ENCODE peak calls at places on chromosomes 6 and 20, in four cellular contexts. T, Z, N and L are unnamed samples.

GRCh38 chr20:9978395-9979004 is 56.3 kb upstream of the ANKEF1 start:
- DNase-seq in T (peak), N (peak), Z (peak), L (peak)

GRCh38 chr6:77536701-77537100 is 73.4 kb upstream of the HTR1B start:
- DNase-seq in N (no peak), T (no peak), Z (no peak), L (no peak)

GRCh38 chr6:163955131-163955530 is 540.6 kb downstream of the QKI start:
- DNase-seq in Z (no peak), T (no peak), N (no peak), L (no peak)

GRCh38 chr20:34472246-34472925 is 43.8 kb upstream of the DYNLRB1 start:
- DNase-seq in T (no peak), Z (no peak), N (no peak), L (no peak)

GRCh38 chr6:107673076-107673494 is 151.0 kb downstream of the SCML4 start:
- DNase-seq in T (no peak), N (no peak), Z (no peak), L (no peak)

GRCh38 chr6:42120895-42121865 is 21.2 kb downstream of the C6orf132 start:
- DNase-seq in Z (no peak), N (peak), T (no peak), L (no peak)

GRCh38 chr20:43971233-43971632 is 56.6 kb downstream of the TOX2 start:
- DNase-seq in T (no peak), N (no peak), Z (no peak), L (no peak)

GRCh38 chr20:8018928-8019177 is 708 bp downstream of the TMX4 start:
- DNase-seq in N (no peak), T (peak), Z (no peak), L (peak)

GRCh38 chr6:134176283-134176975 is 124.0 kb upstream of the SLC2A12 start:
- DNase-seq in Z (no peak), N (peak), T (no peak), L (no peak)

GRCh38 chr6:75207211-75207984 is 1.5 kb upstream of the COL12A1 start:
- DNase-seq in Z (peak), N (no peak), T (no peak), L (no peak)

GRCh38 chr6:13672904-13673303 is 38.7 kb downstream of the RANBP9 start:
- DNase-seq in N (no peak), T (no peak), Z (no peak), L (no peak)

GRCh38 chr20:39067526-39068216 is 105.5 kb downstream of the DHX35 start:
- DNase-seq in T (no peak), Z (no peak), N (no peak), L (no peak)

GRCh38 chr6:1599469-1599868 is 10.2 kb upstream of the FOXC1 start:
- DNase-seq in T (no peak), N (no peak), Z (no peak), L (no peak)

GRCh38 chr6:42777126-42777822 is 4.6 kb upstream of the BICRAL start:
- DNase-seq in N (no peak), Z (peak), T (no peak), L (no peak)

GRCh38 chr6:12506211-12506610 is 210.4 kb upstream of the PHACTR1 start:
- DNase-seq in Z (no peak), T (no peak), N (no peak), L (no peak)

GRCh38 chr6:28357036-28357435 is 7.3 kb downstream of the ZKSCAN3 start:
- DNase-seq in T (no peak), N (no peak), Z (no peak), L (no peak)

GRCh38 chr20:21677781-21678180 is 27.7 kb upstream of the PAX1 start:
- DNase-seq in T (no peak), Z (no peak), N (no peak), L (no peak)

GRCh38 chr6:135181333-135182119 is 418 bp downstream of the MYB start:
- DNase-seq in T (peak), Z (peak), N (no peak), L (no peak)

GRCh38 chr20:13028001-13028400 is 19.2 kb downstream of the SPTLC3 start:
- DNase-seq in N (no peak), T (no peak), Z (no peak), L (no peak)

GRCh38 chr6:130848945-130849344 is 21.7 kb downstream of the SMLR1 start:
- DNase-seq in T (no peak), N (no peak), Z (peak), L (no peak)

GRCh38 chr20:10225439-10226080 is 6.9 kb downstream of the SNAP25 start:
- DNase-seq in N (no peak), Z (peak), T (no peak), L (peak)

GRCh38 chr6:41059569-41059968 is 6.6 kb downstream of the APOBEC2 start:
- DNase-seq in Z (no peak), T (no peak), N (no peak), L (no peak)

GRCh38 chr20:7936735-7937078 is 3.6 kb downstream of the HAO1 start:
- DNase-seq in T (no peak), Z (no peak), N (no peak), L (no peak)

GRCh38 chr20:33701629-33702450 is 15.7 kb upstream of the E2F1 start:
- DNase-seq in T (no peak), Z (no peak), N (no peak), L (no peak)

GRCh38 chr20:24916412-24916811 is 32.7 kb upstream of the CST7 start:
- DNase-seq in N (no peak), T (no peak), Z (no peak), L (no peak)

GRCh38 chr20:60050193-60050960 is 92.2 kb downstream of the CDH26 start:
- DNase-seq in Z (no peak), T (no peak), N (no peak), L (peak)

GRCh38 chr20:62354031-62354808 is 12.9 kb downstream of the LAMA5 start:
- DNase-seq in T (no peak), N (no peak), Z (no peak), L (no peak)

GRCh38 chr6:40779399-40779798 is 192.2 kb upstream of the LRFN2 start:
- DNase-seq in N (no peak), Z (no peak), T (no peak), L (no peak)

GRCh38 chr20:61117725-61118124 is 134.3 kb upstream of the CDH4 start:
- DNase-seq in T (no peak), Z (no peak), N (no peak), L (no peak)

GRCh38 chr6:128465368-128466343 is 54.7 kb downstream of the PTPRK start:
- DNase-seq in N (no peak), Z (no peak), T (no peak), L (no peak)

GRCh38 chr6:108946695-108947094 is 98.5 kb downstream of the ARMC2 start:
- DNase-seq in T (no peak), N (no peak), Z (no peak), L (no peak)

GRCh38 chr20:51494241-51495110 is 48.0 kb downstream of the NFATC2 start:
- DNase-seq in N (no peak), T (no peak), Z (no peak), L (no peak)

GRCh38 chr20:36206641-36207040 is 29.6 kb upstream of the AAR2 start:
- DNase-seq in Z (no peak), N (no peak), T (no peak), L (no peak)

GRCh38 chr6:27922949-27923348 is 10.8 kb upstream of the OR2B2 start:
- DNase-seq in N (no peak), Z (no peak), T (no peak), L (no peak)

GRCh38 chr6:110828396-110828795 is 13.1 kb upstream of the CDK19 start:
- DNase-seq in Z (no peak), T (no peak), N (no peak), L (no peak)

GRCh38 chr20:44651507-44652373 is at the start of gene ADA:
- DNase-seq in N (no peak), Z (peak), T (peak), L (peak)

GRCh38 chr6:108714012-108714773 is 134.0 kb upstream of the ARMC2 start:
- DNase-seq in T (no peak), Z (no peak), N (no peak), L (no peak)

GRCh38 chr20:63089051-63089907 is 82.5 kb upstream of the BHLHE23 start:
- DNase-seq in N (no peak), Z (no peak), T (no peak), L (peak)